ENCODE peak calls at places on chromosome 7, in five cellular contexts. One of them, this sample, is unnamed.
A peak's percentile ranks its signal among the peaks of the same experiment; 100 is the strongest.

GRCh38 chr7:24917510-24918239 is 62.3 kb downstream of the OSBPL3 start:
- DNase-seq in caudate nucleus: no peak
- DNase-seq in pancreas: no peak
- DNase-seq in stimulated activated CD8-positive, alpha-beta memory T cell treated with anti-CD3 and anti-CD28 coated beads, Interleukin-2, amount 100 ng/mL, for 48 hours: no peak
- DNase-seq in activated naive CD4-positive, alpha-beta T cell treated with anti-CD3 and anti-CD28 coated beads, Interleukin-2, amount 10 ng/mL, durations not matched to agents 7 days and 5 days: no peak
- DNase-seq in this sample: no peak

GRCh38 chr7:91718071-91718470 is 162.4 kb downstream of the MTERF1 start:
- DNase-seq in caudate nucleus: no peak
- DNase-seq in pancreas: no peak
- DNase-seq in stimulated activated CD8-positive, alpha-beta memory T cell treated with anti-CD3 and anti-CD28 coated beads, Interleukin-2, amount 100 ng/mL, for 48 hours: no peak
- DNase-seq in activated naive CD4-positive, alpha-beta T cell treated with anti-CD3 and anti-CD28 coated beads, Interleukin-2, amount 10 ng/mL, durations not matched to agents 7 days and 5 days: no peak
- DNase-seq in this sample: no peak

GRCh38 chr7:131095346-131095745 is 232.3 kb upstream of the MKLN1 start:
- DNase-seq in caudate nucleus: no peak
- DNase-seq in pancreas: no peak
- DNase-seq in stimulated activated CD8-positive, alpha-beta memory T cell treated with anti-CD3 and anti-CD28 coated beads, Interleukin-2, amount 100 ng/mL, for 48 hours: no peak
- DNase-seq in activated naive CD4-positive, alpha-beta T cell treated with anti-CD3 and anti-CD28 coated beads, Interleukin-2, amount 10 ng/mL, durations not matched to agents 7 days and 5 days: no peak
- DNase-seq in this sample: no peak

GRCh38 chr7:127629268-127629854 is 11.4 kb upstream of the PAX4 start:
- DNase-seq in caudate nucleus: no peak
- DNase-seq in pancreas: peak; percentile 83
- DNase-seq in stimulated activated CD8-positive, alpha-beta memory T cell treated with anti-CD3 and anti-CD28 coated beads, Interleukin-2, amount 100 ng/mL, for 48 hours: peak; percentile 29
- DNase-seq in activated naive CD4-positive, alpha-beta T cell treated with anti-CD3 and anti-CD28 coated beads, Interleukin-2, amount 10 ng/mL, durations not matched to agents 7 days and 5 days: peak; percentile 49
- DNase-seq in this sample: no peak

GRCh38 chr7:158411232-158411950 is 176.2 kb downstream of the PTPRN2 start:
- DNase-seq in caudate nucleus: no peak
- DNase-seq in pancreas: no peak
- DNase-seq in stimulated activated CD8-positive, alpha-beta memory T cell treated with anti-CD3 and anti-CD28 coated beads, Interleukin-2, amount 100 ng/mL, for 48 hours: no peak
- DNase-seq in activated naive CD4-positive, alpha-beta T cell treated with anti-CD3 and anti-CD28 coated beads, Interleukin-2, amount 10 ng/mL, durations not matched to agents 7 days and 5 days: no peak
- DNase-seq in this sample: no peak

GRCh38 chr7:135486258-135486657 is 23.6 kb downstream of the CNOT4 start:
- DNase-seq in caudate nucleus: no peak
- DNase-seq in pancreas: no peak
- DNase-seq in stimulated activated CD8-positive, alpha-beta memory T cell treated with anti-CD3 and anti-CD28 coated beads, Interleukin-2, amount 100 ng/mL, for 48 hours: no peak
- DNase-seq in activated naive CD4-positive, alpha-beta T cell treated with anti-CD3 and anti-CD28 coated beads, Interleukin-2, amount 10 ng/mL, durations not matched to agents 7 days and 5 days: no peak
- DNase-seq in this sample: no peak

GRCh38 chr7:101780281-101780680 is 37.1 kb upstream of the CUX1 start:
- DNase-seq in caudate nucleus: no peak
- DNase-seq in pancreas: no peak
- DNase-seq in stimulated activated CD8-positive, alpha-beta memory T cell treated with anti-CD3 and anti-CD28 coated beads, Interleukin-2, amount 100 ng/mL, for 48 hours: no peak
- DNase-seq in activated naive CD4-positive, alpha-beta T cell treated with anti-CD3 and anti-CD28 coated beads, Interleukin-2, amount 10 ng/mL, durations not matched to agents 7 days and 5 days: no peak
- DNase-seq in this sample: no peak

GRCh38 chr7:46206474-46207060 is 285.5 kb upstream of the IGFBP3 start:
- DNase-seq in caudate nucleus: no peak
- DNase-seq in pancreas: no peak
- DNase-seq in stimulated activated CD8-positive, alpha-beta memory T cell treated with anti-CD3 and anti-CD28 coated beads, Interleukin-2, amount 100 ng/mL, for 48 hours: no peak
- DNase-seq in activated naive CD4-positive, alpha-beta T cell treated with anti-CD3 and anti-CD28 coated beads, Interleukin-2, amount 10 ng/mL, durations not matched to agents 7 days and 5 days: no peak
- DNase-seq in this sample: no peak

GRCh38 chr7:64463636-64464375 is 99.1 kb downstream of the ZNF680 start:
- DNase-seq in caudate nucleus: no peak
- DNase-seq in pancreas: peak; percentile 38
- DNase-seq in stimulated activated CD8-positive, alpha-beta memory T cell treated with anti-CD3 and anti-CD28 coated beads, Interleukin-2, amount 100 ng/mL, for 48 hours: no peak
- DNase-seq in activated naive CD4-positive, alpha-beta T cell treated with anti-CD3 and anti-CD28 coated beads, Interleukin-2, amount 10 ng/mL, durations not matched to agents 7 days and 5 days: peak; percentile 31
- DNase-seq in this sample: peak; percentile 37

GRCh38 chr7:37289347-37289746 is 159.3 kb downstream of the ELMO1 start:
- DNase-seq in caudate nucleus: no peak
- DNase-seq in pancreas: no peak
- DNase-seq in stimulated activated CD8-positive, alpha-beta memory T cell treated with anti-CD3 and anti-CD28 coated beads, Interleukin-2, amount 100 ng/mL, for 48 hours: no peak
- DNase-seq in activated naive CD4-positive, alpha-beta T cell treated with anti-CD3 and anti-CD28 coated beads, Interleukin-2, amount 10 ng/mL, durations not matched to agents 7 days and 5 days: no peak
- DNase-seq in this sample: no peak

GRCh38 chr7:140004672-140005071 is 58.1 kb downstream of the PARP12 start:
- DNase-seq in caudate nucleus: no peak
- DNase-seq in pancreas: no peak
- DNase-seq in stimulated activated CD8-positive, alpha-beta memory T cell treated with anti-CD3 and anti-CD28 coated beads, Interleukin-2, amount 100 ng/mL, for 48 hours: no peak
- DNase-seq in activated naive CD4-positive, alpha-beta T cell treated with anti-CD3 and anti-CD28 coated beads, Interleukin-2, amount 10 ng/mL, durations not matched to agents 7 days and 5 days: no peak
- DNase-seq in this sample: no peak

GRCh38 chr7:42128703-42129102 is 108.3 kb downstream of the GLI3 start:
- DNase-seq in caudate nucleus: no peak
- DNase-seq in pancreas: no peak
- DNase-seq in stimulated activated CD8-positive, alpha-beta memory T cell treated with anti-CD3 and anti-CD28 coated beads, Interleukin-2, amount 100 ng/mL, for 48 hours: no peak
- DNase-seq in activated naive CD4-positive, alpha-beta T cell treated with anti-CD3 and anti-CD28 coated beads, Interleukin-2, amount 10 ng/mL, durations not matched to agents 7 days and 5 days: no peak
- DNase-seq in this sample: no peak

GRCh38 chr7:101166909-101167644 is 1.7 kb upstream of the VGF start:
- DNase-seq in caudate nucleus: no peak
- DNase-seq in pancreas: no peak
- DNase-seq in stimulated activated CD8-positive, alpha-beta memory T cell treated with anti-CD3 and anti-CD28 coated beads, Interleukin-2, amount 100 ng/mL, for 48 hours: no peak
- DNase-seq in activated naive CD4-positive, alpha-beta T cell treated with anti-CD3 and anti-CD28 coated beads, Interleukin-2, amount 10 ng/mL, durations not matched to agents 7 days and 5 days: no peak
- DNase-seq in this sample: no peak

GRCh38 chr7:106476751-106477150 is 184.2 kb downstream of the CCDC71L start:
- DNase-seq in caudate nucleus: no peak
- DNase-seq in pancreas: no peak
- DNase-seq in stimulated activated CD8-positive, alpha-beta memory T cell treated with anti-CD3 and anti-CD28 coated beads, Interleukin-2, amount 100 ng/mL, for 48 hours: no peak
- DNase-seq in activated naive CD4-positive, alpha-beta T cell treated with anti-CD3 and anti-CD28 coated beads, Interleukin-2, amount 10 ng/mL, durations not matched to agents 7 days and 5 days: no peak
- DNase-seq in this sample: no peak

GRCh38 chr7:93723424-93724124 is 149.1 kb upstream of the CALCR start:
- DNase-seq in caudate nucleus: no peak
- DNase-seq in pancreas: no peak
- DNase-seq in stimulated activated CD8-positive, alpha-beta memory T cell treated with anti-CD3 and anti-CD28 coated beads, Interleukin-2, amount 100 ng/mL, for 48 hours: no peak
- DNase-seq in activated naive CD4-positive, alpha-beta T cell treated with anti-CD3 and anti-CD28 coated beads, Interleukin-2, amount 10 ng/mL, durations not matched to agents 7 days and 5 days: peak; percentile 17
- DNase-seq in this sample: no peak

GRCh38 chr7:94424336-94424735 is 29.6 kb downstream of the COL1A2 start:
- DNase-seq in caudate nucleus: no peak
- DNase-seq in pancreas: no peak
- DNase-seq in stimulated activated CD8-positive, alpha-beta memory T cell treated with anti-CD3 and anti-CD28 coated beads, Interleukin-2, amount 100 ng/mL, for 48 hours: no peak
- DNase-seq in activated naive CD4-positive, alpha-beta T cell treated with anti-CD3 and anti-CD28 coated beads, Interleukin-2, amount 10 ng/mL, durations not matched to agents 7 days and 5 days: no peak
- DNase-seq in this sample: no peak

GRCh38 chr7:151404216-151405011 is 5.4 kb downstream of the WDR86 start:
- DNase-seq in caudate nucleus: no peak
- DNase-seq in pancreas: no peak
- DNase-seq in stimulated activated CD8-positive, alpha-beta memory T cell treated with anti-CD3 and anti-CD28 coated beads, Interleukin-2, amount 100 ng/mL, for 48 hours: no peak
- DNase-seq in activated naive CD4-positive, alpha-beta T cell treated with anti-CD3 and anti-CD28 coated beads, Interleukin-2, amount 10 ng/mL, durations not matched to agents 7 days and 5 days: no peak
- DNase-seq in this sample: no peak

GRCh38 chr7:130990178-130990832 is 256.3 kb upstream of the KLF14 start:
- DNase-seq in caudate nucleus: no peak
- DNase-seq in pancreas: no peak
- DNase-seq in stimulated activated CD8-positive, alpha-beta memory T cell treated with anti-CD3 and anti-CD28 coated beads, Interleukin-2, amount 100 ng/mL, for 48 hours: no peak
- DNase-seq in activated naive CD4-positive, alpha-beta T cell treated with anti-CD3 and anti-CD28 coated beads, Interleukin-2, amount 10 ng/mL, durations not matched to agents 7 days and 5 days: peak; percentile 64
- DNase-seq in this sample: peak; percentile 77

GRCh38 chr7:12146813-12147212 is 64.3 kb upstream of the TMEM106B start:
- DNase-seq in caudate nucleus: no peak
- DNase-seq in pancreas: no peak
- DNase-seq in stimulated activated CD8-positive, alpha-beta memory T cell treated with anti-CD3 and anti-CD28 coated beads, Interleukin-2, amount 100 ng/mL, for 48 hours: no peak
- DNase-seq in activated naive CD4-positive, alpha-beta T cell treated with anti-CD3 and anti-CD28 coated beads, Interleukin-2, amount 10 ng/mL, durations not matched to agents 7 days and 5 days: no peak
- DNase-seq in this sample: no peak

GRCh38 chr7:78062214-78062613 is 263.6 kb downstream of the PHTF2 start:
- DNase-seq in caudate nucleus: no peak
- DNase-seq in pancreas: no peak
- DNase-seq in stimulated activated CD8-positive, alpha-beta memory T cell treated with anti-CD3 and anti-CD28 coated beads, Interleukin-2, amount 100 ng/mL, for 48 hours: no peak
- DNase-seq in activated naive CD4-positive, alpha-beta T cell treated with anti-CD3 and anti-CD28 coated beads, Interleukin-2, amount 10 ng/mL, durations not matched to agents 7 days and 5 days: no peak
- DNase-seq in this sample: no peak

GRCh38 chr7:129368389-129368986 is 65.7 kb upstream of the STRIP2 start:
- DNase-seq in caudate nucleus: no peak
- DNase-seq in pancreas: no peak
- DNase-seq in stimulated activated CD8-positive, alpha-beta memory T cell treated with anti-CD3 and anti-CD28 coated beads, Interleukin-2, amount 100 ng/mL, for 48 hours: peak; percentile 28
- DNase-seq in activated naive CD4-positive, alpha-beta T cell treated with anti-CD3 and anti-CD28 coated beads, Interleukin-2, amount 10 ng/mL, durations not matched to agents 7 days and 5 days: peak; percentile 23
- DNase-seq in this sample: no peak

GRCh38 chr7:150753826-150754603 is 16.8 kb downstream of the GIMAP5 start:
- DNase-seq in caudate nucleus: no peak
- DNase-seq in pancreas: no peak
- DNase-seq in stimulated activated CD8-positive, alpha-beta memory T cell treated with anti-CD3 and anti-CD28 coated beads, Interleukin-2, amount 100 ng/mL, for 48 hours: no peak
- DNase-seq in activated naive CD4-positive, alpha-beta T cell treated with anti-CD3 and anti-CD28 coated beads, Interleukin-2, amount 10 ng/mL, durations not matched to agents 7 days and 5 days: no peak
- DNase-seq in this sample: no peak

GRCh38 chr7:32290015-32290414 is 200.2 kb downstream of the LSM5 start:
- DNase-seq in caudate nucleus: peak; percentile 44
- DNase-seq in pancreas: no peak
- DNase-seq in stimulated activated CD8-positive, alpha-beta memory T cell treated with anti-CD3 and anti-CD28 coated beads, Interleukin-2, amount 100 ng/mL, for 48 hours: no peak
- DNase-seq in activated naive CD4-positive, alpha-beta T cell treated with anti-CD3 and anti-CD28 coated beads, Interleukin-2, amount 10 ng/mL, durations not matched to agents 7 days and 5 days: no peak
- DNase-seq in this sample: no peak

GRCh38 chr7:24576171-24577052 is 3.2 kb downstream of the PALS2 start:
- DNase-seq in caudate nucleus: no peak
- DNase-seq in pancreas: no peak
- DNase-seq in stimulated activated CD8-positive, alpha-beta memory T cell treated with anti-CD3 and anti-CD28 coated beads, Interleukin-2, amount 100 ng/mL, for 48 hours: no peak
- DNase-seq in activated naive CD4-positive, alpha-beta T cell treated with anti-CD3 and anti-CD28 coated beads, Interleukin-2, amount 10 ng/mL, durations not matched to agents 7 days and 5 days: no peak
- DNase-seq in this sample: peak; percentile 69

GRCh38 chr7:151114151-151115090 is 28.1 kb downstream of the AGAP3 start:
- DNase-seq in caudate nucleus: no peak
- DNase-seq in pancreas: peak; percentile 87
- DNase-seq in stimulated activated CD8-positive, alpha-beta memory T cell treated with anti-CD3 and anti-CD28 coated beads, Interleukin-2, amount 100 ng/mL, for 48 hours: no peak
- DNase-seq in activated naive CD4-positive, alpha-beta T cell treated with anti-CD3 and anti-CD28 coated beads, Interleukin-2, amount 10 ng/mL, durations not matched to agents 7 days and 5 days: no peak
- DNase-seq in this sample: peak; percentile 56

GRCh38 chr7:45680776-45681175 is 106.6 kb downstream of the ADCY1 start:
- DNase-seq in caudate nucleus: no peak
- DNase-seq in pancreas: no peak
- DNase-seq in stimulated activated CD8-positive, alpha-beta memory T cell treated with anti-CD3 and anti-CD28 coated beads, Interleukin-2, amount 100 ng/mL, for 48 hours: no peak
- DNase-seq in activated naive CD4-positive, alpha-beta T cell treated with anti-CD3 and anti-CD28 coated beads, Interleukin-2, amount 10 ng/mL, durations not matched to agents 7 days and 5 days: no peak
- DNase-seq in this sample: no peak

GRCh38 chr7:70182516-70182915 is 584.2 kb downstream of the AUTS2 start:
- DNase-seq in caudate nucleus: no peak
- DNase-seq in pancreas: no peak
- DNase-seq in stimulated activated CD8-positive, alpha-beta memory T cell treated with anti-CD3 and anti-CD28 coated beads, Interleukin-2, amount 100 ng/mL, for 48 hours: no peak
- DNase-seq in activated naive CD4-positive, alpha-beta T cell treated with anti-CD3 and anti-CD28 coated beads, Interleukin-2, amount 10 ng/mL, durations not matched to agents 7 days and 5 days: no peak
- DNase-seq in this sample: no peak

This sample was measured in prostate gland.